ENCODE peak calls at places on chromosome 16, in ten cellular contexts. One of them, this sample, is unnamed.
A peak's percentile ranks its signal among the peaks of the same experiment; 100 is the strongest.

GRCh38 chr16:30429418-30429677 is 482 bp downstream of the DCTPP1 start:
- DNase-seq in heart right ventricle: no peak
- DNase-seq in germinal center: no peak
- DNase-seq in activated CD8-positive, alpha-beta memory T cell treated with anti-CD3 and anti-CD28 coated beads for 1 hour: no peak
- DNase-seq in Calu3: no peak
- DNase-seq in stimulated activated CD8-positive, alpha-beta memory T cell treated with anti-CD3 and anti-CD28 coated beads, Interleukin-15, amount 100 ng/mL, for 4 hours: no peak
- DNase-seq in NCI-H1048: no peak
- DNase-seq in iPS-NIHi11: peak; percentile 42
- DNase-seq in fibroblast of the aortic adventitia: no peak
- DNase-seq in stimulated activated CD4-positive, alpha-beta T cell treated with anti-CD3 and anti-CD28 coated beads, Interleukin-2, amount 100 ng/mL, for 48 hours: no peak
- DNase-seq in this sample: no peak

GRCh38 chr16:59635674-59636073 is 901.6 kb upstream of the GOT2 start:
- DNase-seq in Calu3: no peak
- DNase-seq in iPS-NIHi11: no peak
- DNase-seq in heart right ventricle: no peak
- DNase-seq in fibroblast of the aortic adventitia: no peak
- DNase-seq in stimulated activated CD4-positive, alpha-beta T cell treated with anti-CD3 and anti-CD28 coated beads, Interleukin-2, amount 100 ng/mL, for 48 hours: no peak
- DNase-seq in germinal center: no peak
- DNase-seq in NCI-H1048: no peak
- DNase-seq in stimulated activated CD8-positive, alpha-beta memory T cell treated with anti-CD3 and anti-CD28 coated beads, Interleukin-15, amount 100 ng/mL, for 4 hours: no peak
- DNase-seq in activated CD8-positive, alpha-beta memory T cell treated with anti-CD3 and anti-CD28 coated beads for 1 hour: no peak
- DNase-seq in this sample: no peak

GRCh38 chr16:11500720-11501346 is 85.9 kb downstream of the LITAF start:
- DNase-seq in stimulated activated CD4-positive, alpha-beta T cell treated with anti-CD3 and anti-CD28 coated beads, Interleukin-2, amount 100 ng/mL, for 48 hours: no peak
- DNase-seq in Calu3: no peak
- DNase-seq in activated CD8-positive, alpha-beta memory T cell treated with anti-CD3 and anti-CD28 coated beads for 1 hour: no peak
- DNase-seq in stimulated activated CD8-positive, alpha-beta memory T cell treated with anti-CD3 and anti-CD28 coated beads, Interleukin-15, amount 100 ng/mL, for 4 hours: no peak
- DNase-seq in iPS-NIHi11: no peak
- DNase-seq in heart right ventricle: no peak
- DNase-seq in fibroblast of the aortic adventitia: no peak
- DNase-seq in germinal center: no peak
- DNase-seq in NCI-H1048: no peak
- DNase-seq in this sample: no peak

GRCh38 chr16:75326333-75326732 is 74.9 kb upstream of the BCAR1 start:
- DNase-seq in stimulated activated CD4-positive, alpha-beta T cell treated with anti-CD3 and anti-CD28 coated beads, Interleukin-2, amount 100 ng/mL, for 48 hours: no peak
- DNase-seq in NCI-H1048: no peak
- DNase-seq in germinal center: no peak
- DNase-seq in activated CD8-positive, alpha-beta memory T cell treated with anti-CD3 and anti-CD28 coated beads for 1 hour: no peak
- DNase-seq in iPS-NIHi11: no peak
- DNase-seq in stimulated activated CD8-positive, alpha-beta memory T cell treated with anti-CD3 and anti-CD28 coated beads, Interleukin-15, amount 100 ng/mL, for 4 hours: no peak
- DNase-seq in fibroblast of the aortic adventitia: no peak
- DNase-seq in heart right ventricle: no peak
- DNase-seq in Calu3: no peak
- DNase-seq in this sample: no peak

GRCh38 chr16:14501331-14502255 is 128.5 kb downstream of the PARN start:
- DNase-seq in iPS-NIHi11: peak; percentile 79
- DNase-seq in fibroblast of the aortic adventitia: peak; percentile 100
- DNase-seq in heart right ventricle: peak; percentile 83
- DNase-seq in activated CD8-positive, alpha-beta memory T cell treated with anti-CD3 and anti-CD28 coated beads for 1 hour: no peak
- DNase-seq in germinal center: no peak
- DNase-seq in stimulated activated CD8-positive, alpha-beta memory T cell treated with anti-CD3 and anti-CD28 coated beads, Interleukin-15, amount 100 ng/mL, for 4 hours: no peak
- DNase-seq in NCI-H1048: no peak
- DNase-seq in Calu3: peak; percentile 67
- DNase-seq in stimulated activated CD4-positive, alpha-beta T cell treated with anti-CD3 and anti-CD28 coated beads, Interleukin-2, amount 100 ng/mL, for 48 hours: no peak
- DNase-seq in this sample: no peak

GRCh38 chr16:49851468-49851787 is 4.5 kb downstream of the ZNF423 start:
- DNase-seq in germinal center: no peak
- DNase-seq in NCI-H1048: no peak
- DNase-seq in iPS-NIHi11: no peak
- DNase-seq in stimulated activated CD8-positive, alpha-beta memory T cell treated with anti-CD3 and anti-CD28 coated beads, Interleukin-15, amount 100 ng/mL, for 4 hours: no peak
- DNase-seq in heart right ventricle: no peak
- DNase-seq in stimulated activated CD4-positive, alpha-beta T cell treated with anti-CD3 and anti-CD28 coated beads, Interleukin-2, amount 100 ng/mL, for 48 hours: no peak
- DNase-seq in fibroblast of the aortic adventitia: no peak
- DNase-seq in Calu3: no peak
- DNase-seq in activated CD8-positive, alpha-beta memory T cell treated with anti-CD3 and anti-CD28 coated beads for 1 hour: no peak
- DNase-seq in this sample: no peak

GRCh38 chr16:89294486-89294885 is 77.0 kb downstream of the ZNF778 start:
- DNase-seq in heart right ventricle: no peak
- DNase-seq in iPS-NIHi11: no peak
- DNase-seq in stimulated activated CD8-positive, alpha-beta memory T cell treated with anti-CD3 and anti-CD28 coated beads, Interleukin-15, amount 100 ng/mL, for 4 hours: no peak
- DNase-seq in NCI-H1048: no peak
- DNase-seq in germinal center: no peak
- DNase-seq in fibroblast of the aortic adventitia: no peak
- DNase-seq in Calu3: no peak
- DNase-seq in stimulated activated CD4-positive, alpha-beta T cell treated with anti-CD3 and anti-CD28 coated beads, Interleukin-2, amount 100 ng/mL, for 48 hours: no peak
- DNase-seq in activated CD8-positive, alpha-beta memory T cell treated with anti-CD3 and anti-CD28 coated beads for 1 hour: no peak
- DNase-seq in this sample: no peak

GRCh38 chr16:28210979-28211505 is 723 bp downstream of the XPO6 start:
- DNase-seq in iPS-NIHi11: peak; percentile 64
- DNase-seq in germinal center: peak; percentile 62
- DNase-seq in activated CD8-positive, alpha-beta memory T cell treated with anti-CD3 and anti-CD28 coated beads for 1 hour: no peak
- DNase-seq in NCI-H1048: no peak
- DNase-seq in Calu3: peak; percentile 83
- DNase-seq in heart right ventricle: peak; percentile 71
- DNase-seq in stimulated activated CD8-positive, alpha-beta memory T cell treated with anti-CD3 and anti-CD28 coated beads, Interleukin-15, amount 100 ng/mL, for 4 hours: peak; percentile 51
- DNase-seq in fibroblast of the aortic adventitia: peak; percentile 57
- DNase-seq in stimulated activated CD4-positive, alpha-beta T cell treated with anti-CD3 and anti-CD28 coated beads, Interleukin-2, amount 100 ng/mL, for 48 hours: peak; percentile 63
- DNase-seq in this sample: peak; percentile 83

GRCh38 chr16:69035375-69035774 is 70.1 kb upstream of the HAS3 start:
- DNase-seq in activated CD8-positive, alpha-beta memory T cell treated with anti-CD3 and anti-CD28 coated beads for 1 hour: no peak
- DNase-seq in fibroblast of the aortic adventitia: peak; percentile 65
- DNase-seq in stimulated activated CD4-positive, alpha-beta T cell treated with anti-CD3 and anti-CD28 coated beads, Interleukin-2, amount 100 ng/mL, for 48 hours: no peak
- DNase-seq in NCI-H1048: no peak
- DNase-seq in iPS-NIHi11: no peak
- DNase-seq in germinal center: no peak
- DNase-seq in heart right ventricle: no peak
- DNase-seq in stimulated activated CD8-positive, alpha-beta memory T cell treated with anti-CD3 and anti-CD28 coated beads, Interleukin-15, amount 100 ng/mL, for 4 hours: no peak
- DNase-seq in Calu3: no peak
- DNase-seq in this sample: no peak

GRCh38 chr16:81487301-81487720 is 42.7 kb downstream of the CMIP start:
- DNase-seq in NCI-H1048: no peak
- DNase-seq in Calu3: no peak
- DNase-seq in activated CD8-positive, alpha-beta memory T cell treated with anti-CD3 and anti-CD28 coated beads for 1 hour: no peak
- DNase-seq in iPS-NIHi11: no peak
- DNase-seq in fibroblast of the aortic adventitia: peak; percentile 52
- DNase-seq in heart right ventricle: no peak
- DNase-seq in germinal center: no peak
- DNase-seq in stimulated activated CD8-positive, alpha-beta memory T cell treated with anti-CD3 and anti-CD28 coated beads, Interleukin-15, amount 100 ng/mL, for 4 hours: no peak
- DNase-seq in stimulated activated CD4-positive, alpha-beta T cell treated with anti-CD3 and anti-CD28 coated beads, Interleukin-2, amount 100 ng/mL, for 48 hours: no peak
- DNase-seq in this sample: no peak

This sample was measured in stimulated activated effector memory CD8-positive, alpha-beta T cell treated with anti-CD3 and anti-CD28 coated beads, Interleukin-12 subunit alpha, Interleukin-12 subunit beta, amount 100 ng/mL, for 72 hours.